ENCODE peak calls at places on chromosome 7, in four cellular contexts. M, S, W and K are unnamed samples.

GRCh38 chr7:41984888-41985287 is 252.1 kb downstream of the GLI3 start:
- DNase-seq in W (no peak), S (no peak), M (no peak), K (no peak)

GRCh38 chr7:128275651-128276050 is 34.6 kb downstream of the LEP start:
- DNase-seq in S (no peak), M (no peak), W (no peak), K (no peak)

GRCh38 chr7:16916111-16916639 is 34.4 kb upstream of the AGR3 start:
- DNase-seq in S (no peak), M (no peak), W (no peak), K (no peak)

GRCh38 chr7:104366390-104366789 is 38.0 kb downstream of the LHFPL3 start:
- DNase-seq in S (no peak), M (no peak), W (no peak), K (no peak)

GRCh38 chr7:73703985-73704639 is 15.4 kb downstream of the STX1A start:
- DNase-seq in S (peak; percentile 94), M (no peak), W (no peak), K (no peak)

GRCh38 chr7:42183547-42183946 is 53.5 kb downstream of the GLI3 start:
- DNase-seq in S (no peak), W (no peak), M (no peak), K (no peak)

GRCh38 chr7:31076051-31076450 is 23.9 kb downstream of the ADCYAP1R1 start:
- DNase-seq in M (no peak), W (no peak), S (no peak), K (no peak)

GRCh38 chr7:98728555-98728954 is 111.5 kb downstream of the NPTX2 start:
- DNase-seq in W (no peak), M (no peak), S (no peak), K (no peak)

GRCh38 chr7:27031289-27032172 is 64.3 kb downstream of the HOXA1 start:
- DNase-seq in S (no peak), M (no peak), W (no peak), K (no peak)

GRCh38 chr7:102860351-102860811 is 52.4 kb upstream of the LRRC17 start:
- DNase-seq in S (no peak), W (peak; percentile 79), M (no peak), K (no peak)

GRCh38 chr7:100674441-100675407 is 1.2 kb downstream of the GNB2 start:
- DNase-seq in M (no peak), S (no peak), W (no peak), K (no peak)

GRCh38 chr7:94882891-94883290 is 24.5 kb upstream of the PPP1R9A start:
- DNase-seq in W (no peak), M (no peak), S (no peak), K (no peak)

GRCh38 chr7:17552952-17553351 is 254.5 kb downstream of the AHR start:
- DNase-seq in M (no peak), W (no peak), S (no peak), K (no peak)

GRCh38 chr7:11185179-11185578 is 211.5 kb downstream of the PHF14 start:
- DNase-seq in M (no peak), S (no peak), W (no peak), K (no peak)

GRCh38 chr7:47534322-47535032 is 47.4 kb downstream of the TNS3 start:
- DNase-seq in W (no peak), S (no peak), M (no peak), K (peak; percentile 80)

GRCh38 chr7:5396542-5396941 is 27.1 kb downstream of the TNRC18 start:
- DNase-seq in M (peak; percentile 54), W (no peak), S (no peak), K (no peak)

GRCh38 chr7:94239661-94240234 is 154.9 kb upstream of the COL1A2 start:
- DNase-seq in W (no peak), S (no peak), M (no peak), K (no peak)

GRCh38 chr7:87574630-87575029 is 26.1 kb downstream of the ABCB1 start:
- DNase-seq in M (peak; percentile 27), S (no peak), W (peak; percentile 12), K (no peak)

GRCh38 chr7:157007470-157008066 is 2.9 kb downstream of the MNX1 start:
- DNase-seq in M (no peak), S (no peak), W (no peak), K (no peak)

GRCh38 chr7:81685263-81685868 is 84.5 kb downstream of the HGF start:
- DNase-seq in S (no peak), W (no peak), M (no peak), K (no peak)

GRCh38 chr7:151095123-151095797 is 9.0 kb downstream of the AGAP3 start:
- DNase-seq in S (no peak), W (no peak), M (no peak), K (no peak)

GRCh38 chr7:141992154-141992553 is 3.5 kb upstream of the MGAM start:
- DNase-seq in W (no peak), M (no peak), S (no peak), K (no peak)

GRCh38 chr7:78194609-78195008 is 396.0 kb downstream of the PHTF2 start:
- DNase-seq in M (no peak), W (no peak), S (no peak), K (no peak)

DNA sequence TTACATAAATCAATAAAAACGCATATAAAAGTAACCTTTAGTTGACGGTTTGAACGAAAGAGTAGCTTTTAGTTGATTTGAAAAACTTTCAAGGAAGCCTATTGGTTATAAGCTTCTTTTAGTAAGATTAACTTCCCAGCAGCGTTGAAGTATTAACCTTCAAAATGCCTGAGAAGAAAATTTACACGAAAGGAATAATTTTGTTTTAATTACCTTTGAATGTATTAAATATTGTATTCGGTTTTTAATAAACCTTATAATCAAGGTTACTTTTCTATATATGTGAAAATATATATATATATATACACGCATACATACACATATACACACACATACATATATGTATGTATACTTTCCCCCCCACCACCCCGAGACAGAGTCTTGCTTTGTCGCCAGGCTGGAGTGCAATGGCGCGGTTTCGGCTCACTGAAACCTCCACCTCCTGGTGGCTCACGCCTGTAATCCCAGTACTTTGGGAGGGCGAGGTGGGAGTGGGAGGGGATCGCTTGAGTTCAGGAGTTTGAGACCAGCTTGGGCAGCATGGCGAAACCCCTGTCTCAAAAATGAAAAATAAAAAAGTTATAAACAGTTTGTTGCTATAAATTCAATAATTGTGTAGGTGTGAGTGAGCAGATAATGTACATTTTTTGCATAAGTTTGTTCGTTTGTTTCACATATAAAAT is 57.6 kb upstream of the EZH2 start:
- DNase-seq in W (peak; percentile 84), M (peak; percentile 75), S (peak; percentile 79), K (peak; percentile 82)
- TF ChIP-seq TCF7L2 in W (no peak), M (no peak), S (no peak), K (no peak)

DNA sequence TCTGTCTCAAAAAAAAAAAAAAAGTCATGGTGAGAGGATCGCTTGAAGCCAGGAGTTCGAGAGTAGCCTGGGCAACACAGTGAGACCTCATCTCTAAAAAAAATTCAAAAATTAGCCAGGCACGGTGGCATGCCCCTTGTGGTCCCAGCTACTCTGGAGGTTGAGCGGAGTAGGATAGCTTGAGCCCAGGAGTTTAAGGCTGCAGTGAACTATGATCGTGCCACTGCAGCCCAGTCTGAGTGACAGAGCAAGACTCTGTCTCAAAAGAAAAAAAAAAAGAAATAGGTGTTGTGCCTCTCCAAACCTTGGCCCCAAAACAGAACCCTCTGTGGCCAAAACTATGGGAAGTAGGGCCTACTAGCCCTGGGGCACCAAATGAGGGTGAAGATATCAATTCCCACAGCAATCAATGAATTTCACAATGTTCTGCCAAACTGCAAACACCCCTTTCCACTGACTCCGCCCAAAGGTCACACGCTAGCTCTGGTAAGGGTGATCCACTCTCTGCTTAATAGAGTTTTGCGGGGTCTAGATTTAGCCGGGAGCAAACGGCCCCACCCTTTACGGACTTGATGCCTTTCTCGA is 16.9 kb downstream of the SSC4D start:
- DNase-seq in M (no peak), S (no peak), W (no peak), K (no peak)
- H3K4me3 ChIP-seq in M (peak overlapping the region; percentile 28), S (peak overlapping the region; percentile 53), W (peak overlapping the region; percentile 54), K (peak overlapping the region; percentile 38)

GRCh38 chr7:106009511-106010226 is 46.6 kb downstream of the CDHR3 start:
- DNase-seq in W (no peak), M (peak; percentile 63), S (peak; percentile 92), K (peak; percentile 35)
- TF ChIP-seq REST in W (no peak), M (no peak), S (no peak), K (no peak)

GRCh38 chr7:140324714-140325113 is 73.6 kb downstream of the SLC37A3 start:
- DNase-seq in M (no peak), W (no peak), S (no peak), K (no peak)

GRCh38 chr7:140325600-140325999 is 72.7 kb downstream of the SLC37A3 start:
- DNase-seq in S (no peak), M (no peak), W (no peak), K (no peak)

GRCh38 chr7:140322759-140323158 is 75.6 kb downstream of the SLC37A3 start:
- DNase-seq in M (no peak), S (peak; percentile 90), W (no peak), K (no peak)

GRCh38 chr7:140327261-140327661 is 71.1 kb downstream of the SLC37A3 start:
- DNase-seq in S (no peak), W (no peak), M (no peak), K (no peak)

GRCh38 chr7:140326116-140326928 is 72.0 kb downstream of the SLC37A3 start:
- DNase-seq in M (no peak), S (peak; percentile 87), W (peak; percentile 63), K (peak; percentile 52)
- TF ChIP-seq TCF7L2 in M (no peak), S (no peak), W (no peak), K (no peak)

GRCh38 chr7:501526-501925 is 18.1 kb downstream of the PDGFA start:
- DNase-seq in M (no peak), S (no peak), W (no peak), K (no peak)

GRCh38 chr7:497946-498655 is 21.5 kb downstream of the PDGFA start:
- DNase-seq in M (no peak), S (no peak), W (no peak), K (no peak)

GRCh38 chr7:498678-499641 is 20.7 kb downstream of the PDGFA start:
- DNase-seq in M (no peak), S (no peak), W (no peak), K (no peak)

GRCh38 chr7:500521-501420 is 18.9 kb downstream of the PDGFA start:
- DNase-seq in W (no peak), S (no peak), M (no peak), K (no peak)

GRCh38 chr7:499853-500485 is 19.7 kb downstream of the PDGFA start:
- DNase-seq in W (no peak), S (no peak), M (no peak), K (no peak)
- H3K4me3 ChIP-seq in W (no peak overlapping the region), S (no peak overlapping the region), M (no peak overlapping the region), K (no peak overlapping the region)

GRCh38 chr7:39431242-39431641 is 135.0 kb upstream of the YAE1 start:
- DNase-seq in W (no peak), S (no peak), M (no peak), K (no peak)

GRCh38 chr7:39432807-39433416 is 133.3 kb upstream of the YAE1 start:
- DNase-seq in S (no peak), W (no peak), M (no peak), K (no peak)

GRCh38 chr7:39433550-39433949 is 132.7 kb upstream of the YAE1 start:
- DNase-seq in M (no peak), S (no peak), W (no peak), K (no peak)

GRCh38 chr7:39434012-39434411 is 132.2 kb upstream of the YAE1 start:
- DNase-seq in M (no peak), W (no peak), S (no peak), K (no peak)

DNA sequence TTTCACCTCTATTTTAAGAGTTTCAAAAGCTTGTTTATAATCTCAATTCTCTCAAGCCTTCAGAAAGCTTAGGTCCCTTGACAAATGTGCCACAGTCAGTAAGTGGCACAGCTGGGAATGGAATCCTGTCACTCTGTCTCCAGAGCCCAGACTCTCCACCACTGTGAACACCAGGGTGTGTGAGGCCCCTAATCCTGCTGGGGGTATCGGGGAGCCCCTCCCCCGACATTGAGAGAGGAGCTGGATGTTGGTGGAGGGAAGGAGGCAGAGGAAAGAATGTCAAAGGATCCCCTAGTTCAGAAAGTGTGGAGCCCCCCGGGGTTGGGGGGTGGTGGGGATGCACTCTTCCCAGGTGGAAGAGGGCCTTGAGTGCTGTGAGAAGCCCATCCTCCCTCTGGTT is 133.8 kb upstream of the YAE1 start:
- DNase-seq in M (no peak), W (no peak), S (no peak), K (no peak)
- TF ChIP-seq REST in M (no peak), W (no peak), S (no peak), K (no peak)